ENCODE peak calls at places on chromosomes 13 and 19, in nine cellular contexts. E is fibroblast of lung; V is osteocyte; W is stimulated activated CD4-positive, alpha-beta T cell treated with anti-CD3 and anti-CD28 coated beads, Interleukin-2, amount 100 ng/mL, for 24 hours; U is OCI-LY7; M is stomach; L is ovary; R is AG04450; P is stimulated activated CD8-positive, alpha-beta memory T cell treated with anti-CD3 and anti-CD28 coated beads, Interleukin-4, amount 100 ng/mL, for 4 hours. A is an unnamed sample.

GRCh38 chr19:5149508-5149907 is 180.6 kb downstream of the KDM4B start:
- DNase-seq in E (no peak), V (peak), W (no peak), U (no peak), M (no peak), L (no peak), R (no peak), P (no peak), A (no peak)

GRCh38 chr13:40597735-40598365 is 68.6 kb downstream of the FOXO1 start:
- DNase-seq in E (no peak), V (no peak), W (no peak), U (no peak), M (peak), L (no peak), R (no peak), P (no peak), A (no peak)

GRCh38 chr13:95679722-95680121 is 2.8 kb downstream of the DNAJC3 start:
- DNase-seq in E (no peak), V (no peak), W (no peak), U (no peak), M (no peak), L (no peak), R (no peak), P (no peak), A (no peak)

GRCh38 chr13:101785858-101786257 is 333.4 kb downstream of the ITGBL1 start:
- DNase-seq in E (peak), V (no peak), W (no peak), U (peak), M (no peak), L (no peak), R (no peak), P (no peak), A (no peak)

GRCh38 chr19:5131031-5131865 is 162.3 kb downstream of the KDM4B start:
- DNase-seq in E (no peak), V (no peak), W (no peak), U (peak), M (no peak), L (no peak), R (no peak), P (no peak), A (no peak)

GRCh38 chr13:37418490-37418889 is 180.1 kb downstream of the POSTN start:
- DNase-seq in E (peak), V (no peak), W (no peak), U (no peak), M (no peak), L (no peak), R (peak), P (no peak), A (no peak)

GRCh38 chr13:42602910-42603309 is 29.0 kb downstream of the TNFSF11 start:
- DNase-seq in E (peak), V (no peak), W (no peak), U (no peak), M (no peak), L (no peak), R (no peak), P (no peak), A (no peak)

GRCh38 chr19:2309734-2310362 is 1.9 kb upstream of the LINGO3 start:
- DNase-seq in E (peak), V (no peak), W (no peak), U (no peak), M (no peak), L (no peak), R (no peak), P (no peak), A (no peak)

GRCh38 chr13:109790951-109791605 is 4.7 kb upstream of the IRS2 start:
- DNase-seq in E (peak), V (no peak), W (no peak), U (peak), M (no peak), L (no peak), R (no peak), P (no peak), A (no peak)

GRCh38 chr13:110634558-110634957 is 19.2 kb downstream of the NAXD start:
- DNase-seq in E (peak), V (no peak), W (no peak), U (no peak), M (no peak), L (no peak), R (no peak), P (no peak), A (no peak)

GRCh38 chr13:99282264-99283231 is 24.4 kb upstream of the GPR18 start:
- DNase-seq in E (no peak), V (no peak), W (no peak), U (peak), M (no peak), L (no peak), R (no peak), P (no peak), A (no peak)

A was measured in lower leg skin.